ENCODE peak calls at places on chromosome 7, in seven cellular contexts. L, O, Z, K, N, V and D are unnamed samples.

GRCh38 chr7:17396692-17397091 is 98.2 kb downstream of the AHR start:
- DNase-seq in N (no peak), K (no peak), O (no peak), L (no peak), V (no peak), Z (no peak), D (no peak)

GRCh38 chr7:6106140-6106904 is 75.1 kb downstream of the ANKRD61 start:
- DNase-seq in O (no peak), N (no peak), V (peak; percentile 47), K (peak; percentile 64), L (no peak), Z (peak; percentile 49), D (no peak)

GRCh38 chr7:51344406-51344805 is 27.8 kb upstream of the COBL start:
- DNase-seq in Z (peak; percentile 43), O (no peak), N (no peak), K (no peak), V (peak; percentile 87), L (peak; percentile 85), D (no peak)

GRCh38 chr7:2688409-2689342 is 674 bp downstream of the AMZ1 start:
- DNase-seq in V (no peak), K (no peak), L (no peak), N (no peak), Z (no peak), O (no peak), D (no peak)

GRCh38 chr7:69804962-69805361 is 206.7 kb downstream of the AUTS2 start:
- DNase-seq in L (no peak), V (no peak), K (no peak), Z (no peak), N (no peak), O (no peak), D (no peak)

GRCh38 chr7:93374345-93374940 is 142.3 kb downstream of the VPS50 start:
- DNase-seq in L (no peak), Z (peak; percentile 20), K (peak; percentile 61), O (no peak), V (peak; percentile 57), N (no peak), D (peak; percentile 12)

GRCh38 chr7:1100386-1100785 is 12.5 kb downstream of the GPER1 start:
- DNase-seq in N (no peak), L (no peak), V (no peak), O (no peak), Z (no peak), K (no peak), D (no peak)

GRCh38 chr7:83130623-83131545 is 31.8 kb downstream of the PCLO start:
- DNase-seq in N (no peak), K (no peak), L (no peak), V (peak; percentile 15), O (no peak), Z (no peak), D (no peak)

GRCh38 chr7:151451156-151451555 is 11.2 kb upstream of the CRYGN start:
- DNase-seq in V (no peak), Z (no peak), N (no peak), K (no peak), L (no peak), O (no peak), D (no peak)

GRCh38 chr7:151091431-151091830 is 5.2 kb downstream of the AGAP3 start:
- DNase-seq in O (no peak), Z (no peak), N (no peak), K (no peak), V (no peak), L (peak; percentile 50), D (no peak)

DNA sequence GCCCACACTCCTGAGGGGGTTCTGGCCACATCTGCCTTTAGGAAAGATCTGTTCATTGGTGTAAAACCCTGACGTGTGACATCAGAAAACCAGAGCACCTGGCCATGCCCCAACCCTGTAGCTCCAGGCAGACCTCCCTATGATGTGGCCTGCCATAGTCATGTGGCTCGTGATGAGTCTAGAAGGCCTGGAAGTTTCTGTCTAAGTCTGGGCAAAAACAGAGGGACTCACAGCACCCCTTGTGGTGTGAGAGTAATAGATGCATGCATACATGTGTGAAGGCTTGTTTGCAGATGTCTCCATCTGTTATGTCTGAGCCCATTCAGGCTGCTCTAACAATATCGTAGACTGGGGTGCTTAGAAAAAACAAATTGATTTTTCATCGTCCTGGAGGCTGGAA is 309.3 kb downstream of the PAXIP1 start:
- DNase-seq in K (no peak), Z (no peak), N (no peak), L (no peak), O (no peak), V (no peak), D (no peak)
- TF ChIP-seq CTCF in K (no peak), Z (no peak), N (no peak), L (no peak), O (no peak), V (no peak), D (no peak)

DNA sequence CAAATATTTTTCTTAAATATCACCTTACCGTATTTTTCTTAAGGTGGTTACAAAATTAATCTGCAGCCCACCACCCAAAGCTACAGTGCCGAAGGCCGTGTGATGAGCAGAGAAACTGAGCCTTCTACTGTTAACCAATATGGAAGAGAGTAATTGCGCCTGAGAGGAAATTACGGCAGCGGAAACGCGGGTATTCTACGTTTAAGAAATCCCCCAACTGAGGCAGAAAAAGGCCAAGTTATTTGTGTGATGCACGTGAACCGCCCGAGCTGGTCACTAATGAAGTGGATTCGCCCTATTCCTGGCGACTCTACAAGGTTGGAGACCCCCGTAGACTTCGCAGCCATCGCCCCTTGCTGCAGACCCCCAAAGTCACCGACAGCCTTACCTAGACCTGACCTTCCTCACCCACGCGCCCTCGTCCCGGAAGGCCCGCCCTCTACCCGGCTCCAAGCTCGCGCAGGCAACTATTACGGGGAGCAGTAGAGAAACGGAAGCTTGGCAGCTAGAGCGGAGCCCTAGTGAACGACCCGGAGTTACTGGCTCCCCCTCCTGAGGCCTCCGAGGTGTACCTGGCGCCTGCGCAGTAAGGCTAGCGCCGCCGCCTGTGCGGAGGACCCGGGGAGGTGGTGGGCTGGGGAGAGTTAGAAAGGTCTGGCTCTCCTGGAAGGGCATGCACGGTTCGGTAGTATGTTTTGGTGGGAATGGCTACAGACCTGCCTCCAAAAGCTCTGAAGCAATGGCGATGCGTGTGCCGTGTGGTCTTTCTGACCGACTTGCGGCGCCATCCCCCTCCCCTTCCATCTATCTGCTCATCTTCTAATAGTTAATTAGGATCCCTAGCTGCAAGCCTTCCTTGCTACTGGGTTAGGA is at the start of gene MRPS33:
- DNase-seq in N (peak; percentile 96), L (peak; percentile 92), V (peak; percentile 88), O (peak; percentile 90), K (peak; percentile 96), Z (peak; percentile 92), D (peak; percentile 88)
- TF ChIP-seq CTCF in N (peak; percentile 41), L (no peak), V (peak; percentile 91), O (no peak), K (no peak), Z (peak; percentile 43), D (peak; percentile 60)

GRCh38 chr7:78379148-78379547 is 580.6 kb downstream of the PHTF2 start:
- DNase-seq in Z (no peak), N (no peak), V (peak; percentile 16), K (peak; percentile 33), O (no peak), L (no peak), D (peak; percentile 1)

GRCh38 chr7:78383096-78383495 is 584.5 kb downstream of the PHTF2 start:
- DNase-seq in O (no peak), N (no peak), K (no peak), V (no peak), L (no peak), Z (no peak), D (no peak)

DNA sequence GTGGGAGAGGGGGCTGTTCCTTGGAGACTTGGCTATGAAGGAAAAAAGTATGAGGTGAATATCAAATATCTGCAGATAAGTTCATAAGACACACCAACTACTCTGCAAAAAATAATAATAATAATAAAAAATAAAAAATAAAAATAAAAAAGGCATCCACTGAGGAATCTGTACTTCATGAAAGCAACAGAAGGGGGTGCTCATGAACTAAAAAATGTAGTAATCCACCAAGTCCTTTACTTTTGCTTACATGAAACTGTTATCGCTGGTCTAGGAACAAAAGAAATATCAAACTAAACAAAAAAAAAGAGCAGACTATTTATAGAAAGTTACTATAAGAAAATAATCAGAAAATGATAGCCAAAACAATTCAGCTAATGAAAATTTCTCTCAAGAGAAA is 579.0 kb downstream of the PHTF2 start:
- DNase-seq in K (no peak), L (no peak), N (no peak), Z (no peak), V (no peak), O (no peak), D (no peak)
- TF ChIP-seq CTCF in K (no peak), L (no peak), N (no peak), Z (no peak), V (no peak), O (no peak), D (no peak)

GRCh38 chr7:24882989-24883631 is 96.9 kb downstream of the OSBPL3 start:
- DNase-seq in N (no peak), O (no peak), L (no peak), K (peak; percentile 67), Z (peak; percentile 71), V (peak; percentile 81), D (peak; percentile 46)

GRCh38 chr7:24883632-24884013 is 96.4 kb downstream of the OSBPL3 start:
- DNase-seq in O (no peak), L (no peak), K (no peak), Z (no peak), V (no peak), N (no peak), D (no peak)

GRCh38 chr7:24879281-24879680 is 100.7 kb downstream of the OSBPL3 start:
- DNase-seq in Z (no peak), K (no peak), L (no peak), N (no peak), V (no peak), O (no peak), D (no peak)

GRCh38 chr7:24880886-24881285 is 99.1 kb downstream of the OSBPL3 start:
- DNase-seq in V (no peak), Z (no peak), O (no peak), L (no peak), K (no peak), N (no peak), D (no peak)

GRCh38 chr7:24881622-24882021 is 98.4 kb downstream of the OSBPL3 start:
- DNase-seq in L (no peak), O (no peak), Z (no peak), K (no peak), N (no peak), V (no peak), D (no peak)
- TF ChIP-seq CTCF in L (no peak), O (no peak), Z (no peak), K (no peak), N (no peak), V (peak; percentile 13), D (peak; percentile 42)